ENCODE peak calls at places on chromosome 16, in nine cellular contexts. T, V, A, Q, C, I, H, S and J are unnamed samples.
A peak's percentile ranks its signal among the peaks of the same experiment; 100 is the strongest.

GRCh38 chr16:64534180-64534780 is 587.6 kb downstream of the CDH11 start:
- DNase-seq in C (peak; percentile 2), T (no peak), V (no peak), I (no peak), A (no peak), H (no peak), Q (no peak), S (peak; percentile 62), J (peak; percentile 23)

GRCh38 chr16:21159281-21159951 is 942 bp downstream of the LDAF1 start:
- DNase-seq in C (peak; percentile 55), S (peak; percentile 68), I (peak; percentile 37), T (peak; percentile 71), A (peak; percentile 82), V (no peak), H (no peak), Q (peak; percentile 71), J (no peak)

GRCh38 chr16:9849697-9850245 is 332.5 kb downstream of the GRIN2A start:
- DNase-seq in T (no peak), H (no peak), C (no peak), I (no peak), S (no peak), V (no peak), Q (no peak), A (no peak), J (no peak)

GRCh38 chr16:55779391-55780094 is 53.4 kb downstream of the CES1 start:
- DNase-seq in Q (no peak), A (no peak), H (no peak), T (peak; percentile 23), I (no peak), S (peak; percentile 48), V (no peak), C (no peak), J (no peak)

GRCh38 chr16:1772908-1773702 is at the start of gene MRPS34:
- DNase-seq in C (peak; percentile 94), Q (peak; percentile 91), V (peak; percentile 93), S (peak; percentile 92), T (peak; percentile 97), A (peak; percentile 83), H (peak; percentile 17), I (peak; percentile 91), J (peak; percentile 75)

GRCh38 chr16:75323198-75323597 is 71.8 kb upstream of the BCAR1 start:
- DNase-seq in V (no peak), H (no peak), A (peak; percentile 59), T (no peak), S (peak; percentile 35), Q (no peak), C (peak; percentile 9), I (no peak), J (no peak)

GRCh38 chr16:19765860-19766553 is 47.9 kb downstream of the IQCK start:
- DNase-seq in Q (no peak), C (no peak), H (no peak), T (no peak), I (no peak), V (no peak), A (no peak), S (no peak), J (no peak)

GRCh38 chr16:84868328-84868727 is 48.5 kb downstream of the CRISPLD2 start:
- DNase-seq in I (no peak), H (no peak), A (no peak), S (no peak), C (no peak), V (no peak), Q (no peak), T (no peak), J (no peak)

GRCh38 chr16:74480150-74481029 is 59.1 kb upstream of the CLEC18B start:
- DNase-seq in I (no peak), T (peak; percentile 26), C (peak; percentile 86), S (peak; percentile 10), A (peak; percentile 72), H (no peak), V (peak; percentile 89), Q (no peak), J (peak; percentile 33)

GRCh38 chr16:86949116-86949515 is 368.1 kb downstream of the C16orf95 start:
- DNase-seq in A (peak; percentile 37), Q (no peak), H (no peak), V (no peak), I (no peak), C (no peak), T (no peak), S (no peak), J (no peak)

GRCh38 chr16:58418601-58419000 is 26.3 kb downstream of the GINS3 start:
- DNase-seq in H (no peak), T (no peak), Q (no peak), C (peak; percentile 53), A (peak; percentile 35), I (no peak), S (no peak), V (no peak), J (peak; percentile 39)

GRCh38 chr16:51540259-51540658 is 389.2 kb upstream of the SALL1 start:
- DNase-seq in Q (no peak), C (peak; percentile 74), I (no peak), H (no peak), S (no peak), A (peak; percentile 84), T (no peak), V (no peak), J (peak; percentile 34)

GRCh38 chr16:11796227-11797165 is 562 bp downstream of the ZC3H7A start:
- DNase-seq in A (peak; percentile 39), H (no peak), C (peak; percentile 78), S (peak; percentile 54), Q (peak; percentile 61), V (peak; percentile 47), T (peak; percentile 80), I (no peak), J (no peak)

GRCh38 chr16:11639925-11640899 is 28.0 kb upstream of the SNN start:
- DNase-seq in V (peak; percentile 100), T (peak; percentile 45), S (peak; percentile 95), H (no peak), C (peak; percentile 99), A (peak; percentile 95), Q (peak; percentile 70), I (no peak), J (peak; percentile 97)

GRCh38 chr16:14307623-14308356 is 236.7 kb downstream of the MRTFB start:
- DNase-seq in Q (no peak), H (no peak), S (peak; percentile 63), T (no peak), V (peak; percentile 74), I (no peak), A (peak; percentile 64), C (peak; percentile 86), J (no peak)

GRCh38 chr16:70430667-70431536 is 8.0 kb downstream of the ST3GAL2 start:
- DNase-seq in I (no peak), A (no peak), S (peak; percentile 69), Q (peak; percentile 69), H (peak; percentile 99), C (peak; percentile 12), T (no peak), V (no peak), J (no peak)
- H3K4me2 ChIP-seq in I (no peak overlapping the region), A (no peak overlapping the region), S (peak overlapping the region; percentile 12), Q (peak overlapping the region; percentile 39), H (peak overlapping the region; percentile 78), C (no peak overlapping the region), T (peak overlapping the region; percentile 56), V (peak overlapping the region; percentile 81), J (peak overlapping the region; percentile 68)

DNA sequence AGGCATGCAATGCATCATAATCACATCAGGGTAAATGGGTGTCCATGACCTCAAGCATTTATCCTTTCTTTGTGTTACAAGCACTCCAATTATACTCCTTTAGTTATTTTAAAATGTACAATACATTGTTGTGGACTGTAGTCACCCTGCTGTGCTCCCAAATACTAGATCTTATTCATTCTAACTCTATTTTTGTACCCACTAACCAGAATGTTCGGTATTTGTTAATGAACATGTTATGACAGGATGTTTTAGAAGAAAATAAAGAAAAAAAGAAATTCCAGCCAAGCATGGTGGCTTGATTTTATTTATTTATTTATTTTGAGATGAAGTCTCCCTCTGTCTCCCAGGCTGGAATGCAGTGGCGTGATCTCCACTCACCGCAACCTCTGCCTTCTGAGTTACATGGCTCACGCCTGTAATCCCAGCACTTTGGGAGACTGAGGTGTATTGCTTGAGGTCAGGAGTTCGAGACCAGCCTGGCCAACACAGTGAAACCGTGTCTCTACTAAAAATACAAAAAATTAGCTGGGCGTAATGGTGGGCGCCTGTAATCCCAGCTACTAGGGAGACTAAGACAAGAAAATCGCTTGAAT is 1.8 kb upstream of the NDE1 start:
- DNase-seq in V (no peak), C (no peak), A (peak; percentile 75), I (no peak), H (no peak), T (no peak), Q (no peak), S (no peak), J (no peak)
- H3K4me2 ChIP-seq in V (no peak overlapping the region), C (no peak overlapping the region), A (peak overlapping the region; percentile 34), I (no peak overlapping the region), H (no peak overlapping the region), T (no peak overlapping the region), Q (no peak overlapping the region), S (no peak overlapping the region), J (no peak overlapping the region)

GRCh38 chr16:52547001-52547833 is at the start of gene TOX3:
- DNase-seq in A (no peak), V (no peak), C (peak; percentile 1), S (peak; percentile 48), T (peak; percentile 92), H (no peak), I (no peak), Q (peak; percentile 65), J (no peak)

GRCh38 chr16:52543654-52544053 is 3.3 kb downstream of the TOX3 start:
- DNase-seq in I (no peak), V (no peak), C (no peak), Q (no peak), S (no peak), A (no peak), H (no peak), T (no peak), J (no peak)

GRCh38 chr16:52545544-52546262 is 1.2 kb downstream of the TOX3 start:
- DNase-seq in A (no peak), S (peak; percentile 67), Q (no peak), C (no peak), V (no peak), I (no peak), T (peak; percentile 54), H (no peak), J (no peak)

GRCh38 chr16:52546291-52546941 is 527 bp downstream of the TOX3 start:
- DNase-seq in S (peak; percentile 68), C (peak; percentile 1), T (peak; percentile 52), I (no peak), V (no peak), A (no peak), H (no peak), Q (peak; percentile 46), J (no peak)

DNA sequence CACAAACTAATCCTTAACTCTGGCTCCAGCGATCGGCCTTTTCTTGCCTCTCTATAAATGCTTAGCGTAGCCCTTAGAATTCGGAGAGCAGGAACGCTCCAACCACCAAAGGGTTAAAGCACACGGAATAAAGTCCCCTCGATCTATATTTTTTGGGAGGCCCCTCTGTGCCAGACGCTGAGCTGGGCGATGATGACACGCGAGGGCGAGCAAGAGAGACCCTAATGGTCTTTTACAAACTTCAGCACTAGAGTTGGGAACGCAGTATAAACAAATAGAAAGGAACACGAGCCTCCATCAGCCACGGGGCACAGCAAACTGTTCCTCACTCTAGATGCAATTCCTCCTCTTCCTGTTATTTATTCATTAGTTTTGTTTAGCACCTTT is 1.8 kb downstream of the TOX3 start:
- DNase-seq in V (no peak), A (no peak), I (no peak), C (peak; percentile 3), S (no peak), Q (no peak), T (peak; percentile 30), H (no peak), J (no peak)
- H3K4me2 ChIP-seq in V (peak overlapping the region; percentile 99), A (no peak overlapping the region), I (peak overlapping the region; percentile 77), C (no peak overlapping the region), S (peak overlapping the region; percentile 32), Q (peak overlapping the region; percentile 96), T (peak overlapping the region; percentile 99), H (no peak overlapping the region), J (peak overlapping the region; percentile 78)

GRCh38 chr16:30914849-30915248 is 8.5 kb upstream of the FBXL19 start:
- DNase-seq in I (no peak), A (no peak), S (no peak), C (no peak), H (no peak), V (no peak), Q (no peak), T (no peak), J (no peak)
- H3K4me2 ChIP-seq in I (no peak overlapping the region), A (no peak overlapping the region), S (no peak overlapping the region), C (no peak overlapping the region), H (no peak overlapping the region), V (no peak overlapping the region), Q (no peak overlapping the region), T (no peak overlapping the region), J (no peak overlapping the region)